ENCODE peak calls at places on chromosome 15, in five cellular contexts. M is NCI-H2081, C is fibroblast of lung, R is anterior cingulate cortex, Z is astrocyte of the spinal cord. S is an unnamed sample.

GRCh38 chr15:87089551-87089950 is 1009.9 kb downstream of the AGBL1 start:
- DNase-seq in R (no peak), C (no peak), Z (no peak), M (no peak), S (no peak)

GRCh38 chr15:85769182-85769900 is 25.4 kb downstream of the KLHL25 start:
- DNase-seq in R (no peak), Z (no peak), C (no peak), M (no peak), S (no peak)

GRCh38 chr15:69783211-69783610 is 314.5 kb downstream of the TLE3 start:
- DNase-seq in M (no peak), Z (no peak), R (no peak), C (no peak), S (no peak)

GRCh38 chr15:62600376-62600775 is 435.3 kb upstream of the C2CD4B start:
- DNase-seq in R (no peak), C (no peak), M (no peak), Z (no peak), S (no peak)

GRCh38 chr15:31970007-31970406 is 60.3 kb upstream of the CHRNA7 start:
- DNase-seq in Z (no peak), C (no peak), M (no peak), R (no peak), S (no peak)

GRCh38 chr15:38883987-38884386 is 319.4 kb upstream of the RASGRP1 start:
- DNase-seq in M (no peak), Z (peak; percentile 45), R (no peak), C (peak; percentile 73), S (no peak)

GRCh38 chr15:31467361-31467760 is 140.7 kb downstream of the KLF13 start:
- DNase-seq in M (no peak), Z (no peak), R (no peak), C (no peak), S (no peak)

GRCh38 chr15:81096398-81096797 is 37.7 kb upstream of the CFAP161 start:
- DNase-seq in R (no peak), M (no peak), C (no peak), Z (no peak), S (no peak)

GRCh38 chr15:27070816-27071215 is 99.8 kb downstream of the GABRG3 start:
- DNase-seq in Z (no peak), M (no peak), C (no peak), R (no peak), S (no peak)

GRCh38 chr15:74568594-74568993 is 27.6 kb downstream of the ARID3B start:
- DNase-seq in R (no peak), Z (no peak), C (no peak), M (no peak), S (no peak)

GRCh38 chr15:76334438-76335004 is 2.1 kb upstream of the ISL2 start:
- DNase-seq in C (no peak), M (no peak), Z (no peak), R (no peak), S (no peak)

GRCh38 chr15:56886878-56887781 is 31.3 kb upstream of the TCF12 start:
- DNase-seq in R (peak; percentile 93), C (peak; percentile 98), M (peak; percentile 94), Z (peak; percentile 97), S (peak; percentile 58)

GRCh38 chr15:62452016-62452415 is 286.9 kb upstream of the C2CD4B start:
- DNase-seq in C (no peak), Z (no peak), M (no peak), R (no peak), S (no peak)

GRCh38 chr15:84947947-84948830 is 33.5 kb upstream of the PDE8A start:
- DNase-seq in Z (peak; percentile 91), R (no peak), M (no peak), C (peak; percentile 96), S (no peak)

GRCh38 chr15:31238369-31238768 is 88.3 kb upstream of the KLF13 start:
- DNase-seq in C (no peak), Z (no peak), M (no peak), R (no peak), S (no peak)

GRCh38 chr15:80776420-80777045 is 2.6 kb upstream of the CEMIP start:
- DNase-seq in M (peak; percentile 78), C (peak; percentile 67), Z (peak; percentile 83), R (peak; percentile 55), S (peak; percentile 87)

GRCh38 chr15:68614621-68615035 is 35.8 kb downstream of the CORO2B start:
- DNase-seq in Z (peak; percentile 38), C (no peak), R (peak; percentile 98), M (no peak), S (no peak)

GRCh38 chr15:67183443-67184169 is 70.9 kb downstream of the AAGAB start:
- DNase-seq in Z (peak; percentile 59), C (peak; percentile 61), R (no peak), M (no peak), S (no peak)

GRCh38 chr15:69000725-69001503 is 13.6 kb upstream of the NOX5 start:
- DNase-seq in C (no peak), Z (no peak), R (no peak), M (no peak), S (no peak)

GRCh38 chr15:59892995-59893394 is 111.1 kb upstream of the FOXB1 start:
- DNase-seq in Z (peak; percentile 18), C (peak; percentile 23), R (no peak), M (no peak), S (no peak)

GRCh38 chr15:100174532-100174931 is 167.2 kb downstream of the ADAMTS17 start:
- DNase-seq in Z (no peak), R (no peak), M (no peak), C (no peak), S (no peak)

GRCh38 chr15:99361541-99362185 is 110.4 kb downstream of the LRRC28 start:
- DNase-seq in M (no peak), Z (peak; percentile 22), C (no peak), R (no peak), S (no peak)

GRCh38 chr15:34217587-34218225 is 7.1 kb upstream of the EMC4 start:
- DNase-seq in C (peak; percentile 77), M (no peak), Z (no peak), R (no peak), S (no peak)